ENCODE peak calls at places on chromosomes 16 and 17, in five cellular contexts. One of them, this sample, is unnamed.
A peak's percentile ranks its signal among the peaks of the same experiment; 100 is the strongest.

GRCh38 chr16:7504844-7505243 is 172.2 kb downstream of the RBFOX1 start:
- DNase-seq in left ventricle myocardium inferior: no peak
- DNase-seq in CD8-positive, alpha-beta T cell: no peak
- DNase-seq in endothelial cell: no peak
- DNase-seq in GM20000: no peak
- DNase-seq in this sample: no peak

GRCh38 chr16:88292007-88292940 is 90.5 kb upstream of the ZNF469 start:
- DNase-seq in left ventricle myocardium inferior: peak; percentile 5
- DNase-seq in CD8-positive, alpha-beta T cell: no peak
- DNase-seq in endothelial cell: no peak
- DNase-seq in GM20000: no peak
- DNase-seq in this sample: no peak

GRCh38 chr16:28092721-28093382 is 29.3 kb upstream of the GSG1L start:
- DNase-seq in left ventricle myocardium inferior: no peak
- DNase-seq in CD8-positive, alpha-beta T cell: no peak
- DNase-seq in endothelial cell: no peak
- DNase-seq in GM20000: no peak
- DNase-seq in this sample: no peak

GRCh38 chr16:12087901-12088364 is 111.4 kb downstream of the SNX29 start:
- DNase-seq in left ventricle myocardium inferior: peak; percentile 58
- DNase-seq in CD8-positive, alpha-beta T cell: peak; percentile 31
- DNase-seq in endothelial cell: no peak
- DNase-seq in GM20000: peak; percentile 31
- DNase-seq in this sample: no peak

GRCh38 chr17:21549107-21549687 is 143.1 kb upstream of the KCNJ18 start:
- DNase-seq in left ventricle myocardium inferior: no peak
- DNase-seq in CD8-positive, alpha-beta T cell: no peak
- DNase-seq in endothelial cell: no peak
- DNase-seq in GM20000: no peak
- DNase-seq in this sample: no peak

GRCh38 chr16:89823087-89823823 is 5.0 kb upstream of the SPIRE2 start:
- DNase-seq in left ventricle myocardium inferior: no peak
- DNase-seq in CD8-positive, alpha-beta T cell: no peak
- DNase-seq in endothelial cell: no peak
- DNase-seq in GM20000: no peak
- DNase-seq in this sample: no peak

GRCh38 chr16:14306485-14307058 is 235.5 kb downstream of the MRTFB start:
- DNase-seq in left ventricle myocardium inferior: no peak
- DNase-seq in CD8-positive, alpha-beta T cell: no peak
- DNase-seq in endothelial cell: no peak
- DNase-seq in GM20000: no peak
- DNase-seq in this sample: no peak

GRCh38 chr16:80231118-80231515 is 309.7 kb upstream of the DYNLRB2 start:
- DNase-seq in left ventricle myocardium inferior: no peak
- DNase-seq in CD8-positive, alpha-beta T cell: no peak
- DNase-seq in endothelial cell: no peak
- DNase-seq in GM20000: no peak
- DNase-seq in this sample: no peak

GRCh38 chr16:4612977-4613635 is 1.6 kb downstream of the UBALD1 start:
- DNase-seq in left ventricle myocardium inferior: no peak
- DNase-seq in CD8-positive, alpha-beta T cell: no peak
- DNase-seq in endothelial cell: no peak
- DNase-seq in GM20000: no peak
- DNase-seq in this sample: no peak

GRCh38 chr16:87392823-87393679 is 915 bp downstream of the MAP1LC3B start:
- DNase-seq in left ventricle myocardium inferior: peak; percentile 34
- DNase-seq in CD8-positive, alpha-beta T cell: peak; percentile 39
- DNase-seq in endothelial cell: peak; percentile 53
- DNase-seq in GM20000: peak; percentile 49
- DNase-seq in this sample: peak; percentile 61

GRCh38 chr16:70478912-70479341 is 24.5 kb downstream of the FCSK start:
- DNase-seq in left ventricle myocardium inferior: peak; percentile 36
- DNase-seq in CD8-positive, alpha-beta T cell: no peak
- DNase-seq in endothelial cell: no peak
- DNase-seq in GM20000: no peak
- DNase-seq in this sample: no peak

GRCh38 chr16:82329504-82330192 is 159.6 kb upstream of the MPHOSPH6 start:
- DNase-seq in left ventricle myocardium inferior: no peak
- DNase-seq in CD8-positive, alpha-beta T cell: no peak
- DNase-seq in endothelial cell: no peak
- DNase-seq in GM20000: no peak
- DNase-seq in this sample: peak; percentile 17

GRCh38 chr17:27751166-27751565 is 49.2 kb downstream of the NOS2 start:
- DNase-seq in left ventricle myocardium inferior: no peak
- DNase-seq in CD8-positive, alpha-beta T cell: no peak
- DNase-seq in endothelial cell: no peak
- DNase-seq in GM20000: no peak
- DNase-seq in this sample: no peak

GRCh38 chr16:19179890-19180490 is 11.9 kb downstream of the SYT17 start:
- DNase-seq in left ventricle myocardium inferior: peak; percentile 64
- DNase-seq in CD8-positive, alpha-beta T cell: no peak
- DNase-seq in endothelial cell: peak; percentile 74
- DNase-seq in GM20000: peak; percentile 81
- DNase-seq in this sample: peak; percentile 52

GRCh38 chr16:78392585-78393195 is 293.2 kb downstream of the WWOX start:
- DNase-seq in left ventricle myocardium inferior: no peak
- DNase-seq in CD8-positive, alpha-beta T cell: no peak
- DNase-seq in endothelial cell: no peak
- DNase-seq in GM20000: no peak
- DNase-seq in this sample: no peak

GRCh38 chr17:39271546-39271945 is 45.8 kb upstream of the STAC2 start:
- DNase-seq in left ventricle myocardium inferior: no peak
- DNase-seq in CD8-positive, alpha-beta T cell: no peak
- DNase-seq in endothelial cell: no peak
- DNase-seq in GM20000: no peak
- DNase-seq in this sample: no peak

GRCh38 chr17:56125830-56126819 is 27.1 kb upstream of the ANKFN1 start:
- DNase-seq in left ventricle myocardium inferior: no peak
- DNase-seq in CD8-positive, alpha-beta T cell: no peak
- DNase-seq in endothelial cell: peak; percentile 38
- DNase-seq in GM20000: no peak
- DNase-seq in this sample: peak; percentile 12

GRCh38 chr16:19265531-19265930 is 20.0 kb upstream of the CLEC19A start:
- DNase-seq in left ventricle myocardium inferior: no peak
- DNase-seq in CD8-positive, alpha-beta T cell: no peak
- DNase-seq in endothelial cell: no peak
- DNase-seq in GM20000: no peak
- DNase-seq in this sample: no peak

GRCh38 chr16:15482068-15482747 is 47.8 kb downstream of the BMERB1 start:
- DNase-seq in left ventricle myocardium inferior: peak; percentile 19
- DNase-seq in CD8-positive, alpha-beta T cell: no peak
- DNase-seq in endothelial cell: peak; percentile 6
- DNase-seq in GM20000: no peak
- DNase-seq in this sample: no peak

GRCh38 chr16:12613131-12613991 is 190.3 kb downstream of the CPPED1 start:
- DNase-seq in left ventricle myocardium inferior: no peak
- DNase-seq in CD8-positive, alpha-beta T cell: peak; percentile 11
- DNase-seq in endothelial cell: no peak
- DNase-seq in GM20000: no peak
- DNase-seq in this sample: no peak

GRCh38 chr16:28213396-28213795 is 1.6 kb upstream of the XPO6 start:
- DNase-seq in left ventricle myocardium inferior: no peak
- DNase-seq in CD8-positive, alpha-beta T cell: no peak
- DNase-seq in endothelial cell: no peak
- DNase-seq in GM20000: no peak
- DNase-seq in this sample: no peak

GRCh38 chr17:57104461-57105175 is 19.6 kb downstream of the AKAP1 start:
- DNase-seq in left ventricle myocardium inferior: no peak
- DNase-seq in CD8-positive, alpha-beta T cell: no peak
- DNase-seq in endothelial cell: no peak
- DNase-seq in GM20000: no peak
- DNase-seq in this sample: no peak

GRCh38 chr16:12188674-12189249 is 212.2 kb downstream of the SNX29 start:
- DNase-seq in left ventricle myocardium inferior: no peak
- DNase-seq in CD8-positive, alpha-beta T cell: no peak
- DNase-seq in endothelial cell: no peak
- DNase-seq in GM20000: no peak
- DNase-seq in this sample: no peak

GRCh38 chr17:10683853-10684252 is 13.5 kb downstream of the SCO1 start:
- DNase-seq in left ventricle myocardium inferior: no peak
- DNase-seq in CD8-positive, alpha-beta T cell: no peak
- DNase-seq in endothelial cell: no peak
- DNase-seq in GM20000: peak; percentile 16
- DNase-seq in this sample: no peak
- TF ChIP-seq CTCF in left ventricle myocardium inferior: no peak
- TF ChIP-seq CTCF in CD8-positive, alpha-beta T cell: peak; percentile 53
- TF ChIP-seq CTCF in endothelial cell: peak; percentile 73
- TF ChIP-seq CTCF in GM20000: peak; percentile 8
- TF ChIP-seq CTCF in this sample: peak; percentile 58

DNA sequence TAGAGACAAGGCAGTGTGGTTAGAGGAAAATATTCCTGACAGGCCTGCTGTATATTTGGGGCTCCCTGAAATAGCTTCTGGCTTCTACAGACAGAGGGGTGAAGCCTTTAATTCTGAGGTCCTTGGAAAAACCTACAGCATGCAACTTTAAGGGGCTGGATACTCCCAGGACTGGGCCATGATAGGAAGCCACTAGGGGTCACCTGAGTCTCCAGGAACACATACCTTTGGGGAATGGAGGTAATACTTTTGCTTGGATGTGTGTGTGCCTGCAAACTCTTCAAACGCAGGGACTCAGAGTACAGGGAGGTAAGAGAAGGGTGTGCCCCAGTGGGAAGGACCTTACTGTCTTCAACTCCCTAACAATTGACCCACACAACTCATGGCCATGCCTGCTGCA is 4.1 kb downstream of the ASIC2 start:
- DNase-seq in left ventricle myocardium inferior: no peak
- DNase-seq in CD8-positive, alpha-beta T cell: no peak
- DNase-seq in endothelial cell: no peak
- DNase-seq in GM20000: no peak
- DNase-seq in this sample: no peak
- TF ChIP-seq CTCF in left ventricle myocardium inferior: no peak
- TF ChIP-seq CTCF in CD8-positive, alpha-beta T cell: no peak
- TF ChIP-seq CTCF in endothelial cell: no peak
- TF ChIP-seq CTCF in GM20000: no peak
- TF ChIP-seq CTCF in this sample: no peak

GRCh38 chr17:8122391-8122922 is 1.4 kb downstream of the HES7 start:
- DNase-seq in left ventricle myocardium inferior: no peak
- DNase-seq in CD8-positive, alpha-beta T cell: no peak
- DNase-seq in endothelial cell: no peak
- DNase-seq in GM20000: no peak
- DNase-seq in this sample: peak; percentile 47

GRCh38 chr17:8122923-8123694 is 797 bp downstream of the HES7 start:
- DNase-seq in left ventricle myocardium inferior: no peak
- DNase-seq in CD8-positive, alpha-beta T cell: peak; percentile 41
- DNase-seq in endothelial cell: no peak
- DNase-seq in GM20000: peak; percentile 63
- DNase-seq in this sample: peak; percentile 49

GRCh38 chr17:8119575-8120519 is 1.5 kb upstream of the ALOXE3 start:
- DNase-seq in left ventricle myocardium inferior: peak; percentile 75
- DNase-seq in CD8-positive, alpha-beta T cell: peak; percentile 77
- DNase-seq in endothelial cell: peak; percentile 93
- DNase-seq in GM20000: peak; percentile 74
- DNase-seq in this sample: peak; percentile 90

GRCh38 chr17:8120520-8121443 is 2.5 kb upstream of the ALOXE3 start:
- DNase-seq in left ventricle myocardium inferior: no peak
- DNase-seq in CD8-positive, alpha-beta T cell: peak; percentile 65
- DNase-seq in endothelial cell: peak; percentile 71
- DNase-seq in GM20000: peak; percentile 78
- DNase-seq in this sample: peak; percentile 78

GRCh38 chr17:8121531-8122390 is 2.1 kb downstream of the HES7 start:
- DNase-seq in left ventricle myocardium inferior: no peak
- DNase-seq in CD8-positive, alpha-beta T cell: peak; percentile 49
- DNase-seq in endothelial cell: peak; percentile 69
- DNase-seq in GM20000: peak; percentile 85
- DNase-seq in this sample: peak; percentile 84
- TF ChIP-seq CTCF in left ventricle myocardium inferior: peak; percentile 62
- TF ChIP-seq CTCF in CD8-positive, alpha-beta T cell: peak; percentile 26
- TF ChIP-seq CTCF in endothelial cell: peak; percentile 36
- TF ChIP-seq CTCF in GM20000: peak; percentile 87
- TF ChIP-seq CTCF in this sample: peak; percentile 52

GRCh38 chr17:75769536-75769935 is 4.5 kb upstream of the GALK1 start:
- DNase-seq in left ventricle myocardium inferior: no peak
- DNase-seq in CD8-positive, alpha-beta T cell: no peak
- DNase-seq in endothelial cell: no peak
- DNase-seq in GM20000: no peak
- DNase-seq in this sample: no peak

GRCh38 chr17:75773121-75773807 is 8.3 kb upstream of the GALK1 start:
- DNase-seq in left ventricle myocardium inferior: no peak
- DNase-seq in CD8-positive, alpha-beta T cell: no peak
- DNase-seq in endothelial cell: no peak
- DNase-seq in GM20000: no peak
- DNase-seq in this sample: no peak

GRCh38 chr17:75774471-75774987 is 9.5 kb upstream of the GALK1 start:
- DNase-seq in left ventricle myocardium inferior: no peak
- DNase-seq in CD8-positive, alpha-beta T cell: no peak
- DNase-seq in endothelial cell: no peak
- DNase-seq in GM20000: no peak
- DNase-seq in this sample: no peak

GRCh38 chr17:75773808-75774470 is 8.9 kb upstream of the GALK1 start:
- DNase-seq in left ventricle myocardium inferior: no peak
- DNase-seq in CD8-positive, alpha-beta T cell: no peak
- DNase-seq in endothelial cell: no peak
- DNase-seq in GM20000: no peak
- DNase-seq in this sample: no peak

GRCh38 chr17:75771334-75772281 is 6.6 kb upstream of the GALK1 start:
- DNase-seq in left ventricle myocardium inferior: no peak
- DNase-seq in CD8-positive, alpha-beta T cell: no peak
- DNase-seq in endothelial cell: no peak
- DNase-seq in GM20000: no peak
- DNase-seq in this sample: no peak
- TF ChIP-seq CTCF in left ventricle myocardium inferior: peak; percentile 30
- TF ChIP-seq CTCF in CD8-positive, alpha-beta T cell: no peak
- TF ChIP-seq CTCF in endothelial cell: no peak
- TF ChIP-seq CTCF in GM20000: no peak
- TF ChIP-seq CTCF in this sample: no peak

GRCh38 chr17:73005360-73005759 is 87.1 kb downstream of the SLC39A11 start:
- DNase-seq in left ventricle myocardium inferior: no peak
- DNase-seq in CD8-positive, alpha-beta T cell: no peak
- DNase-seq in endothelial cell: no peak
- DNase-seq in GM20000: no peak
- DNase-seq in this sample: no peak

GRCh38 chr17:72998343-72998742 is 94.1 kb downstream of the SLC39A11 start:
- DNase-seq in left ventricle myocardium inferior: no peak
- DNase-seq in CD8-positive, alpha-beta T cell: no peak
- DNase-seq in endothelial cell: no peak
- DNase-seq in GM20000: no peak
- DNase-seq in this sample: no peak

GRCh38 chr17:73007447-73007846 is 85.0 kb downstream of the SLC39A11 start:
- DNase-seq in left ventricle myocardium inferior: no peak
- DNase-seq in CD8-positive, alpha-beta T cell: no peak
- DNase-seq in endothelial cell: no peak
- DNase-seq in GM20000: no peak
- DNase-seq in this sample: no peak

GRCh38 chr17:72997559-72997958 is 94.9 kb downstream of the SLC39A11 start:
- DNase-seq in left ventricle myocardium inferior: no peak
- DNase-seq in CD8-positive, alpha-beta T cell: no peak
- DNase-seq in endothelial cell: no peak
- DNase-seq in GM20000: no peak
- DNase-seq in this sample: no peak

DNA sequence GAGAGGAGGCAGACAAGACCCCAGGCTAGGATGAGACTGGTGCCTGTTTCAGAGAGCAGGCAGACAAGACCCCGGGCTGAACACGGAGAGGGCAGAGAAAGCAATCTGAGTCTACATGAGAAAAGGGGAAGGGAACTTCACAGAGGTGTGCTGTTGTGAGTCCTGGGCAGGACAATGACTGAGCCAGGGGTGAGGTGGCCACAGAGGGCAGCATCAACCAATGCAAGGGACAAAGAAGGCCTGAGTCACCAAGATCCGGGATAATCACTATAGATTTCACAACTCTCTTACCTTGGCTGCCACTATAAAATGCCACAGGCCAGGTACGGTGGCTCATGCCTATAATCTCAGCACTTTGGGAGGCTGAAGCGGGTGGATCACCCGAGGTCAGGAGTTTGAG is 89.0 kb downstream of the SLC39A11 start:
- DNase-seq in left ventricle myocardium inferior: no peak
- DNase-seq in CD8-positive, alpha-beta T cell: no peak
- DNase-seq in endothelial cell: no peak
- DNase-seq in GM20000: no peak
- DNase-seq in this sample: no peak
- TF ChIP-seq CTCF in left ventricle myocardium inferior: no peak
- TF ChIP-seq CTCF in CD8-positive, alpha-beta T cell: no peak
- TF ChIP-seq CTCF in endothelial cell: no peak
- TF ChIP-seq CTCF in GM20000: no peak
- TF ChIP-seq CTCF in this sample: no peak

This sample was measured in nephron progenitor cell.